ENCODE peak calls at places on chromosomes 4 and X, in eight cellular contexts. T is adipocyte, J is fibroblast of pulmonary artery, L is cardiac muscle cell, B is mammary epithelial cell, R is psoas muscle, O is fibroblast of lung, C is heart right ventricle. X is an unnamed sample.

GRCh38 chr4:41611881-41612871 is 74.2 kb downstream of the LIMCH1 start:
- DNase-seq in T (peak), J (peak), L (peak), B (peak), R (peak), O (peak), C (peak), X (peak)

GRCh38 chr4:89242864-89243740 is 64.5 kb downstream of the GPRIN3 start:
- DNase-seq in T (peak), J (no peak), L (no peak), B (no peak), R (no peak), O (no peak), C (no peak), X (no peak)

GRCh38 chrX:85851418-85851817 is 195.9 kb downstream of the CHM start:
- DNase-seq in T (peak), J (peak), L (peak), B (peak), R (no peak), O (peak), C (no peak), X (peak)

GRCh38 chr4:187469627-187470026 is 525.9 kb upstream of the ZFP42 start:
- DNase-seq in T (peak), J (no peak), L (no peak), B (no peak), R (no peak), O (no peak), C (no peak), X (no peak)

GRCh38 chr4:175833574-175834350 is 21.7 kb upstream of the GPM6A start:
- DNase-seq in T (no peak), J (no peak), L (no peak), B (no peak), R (no peak), O (no peak), C (no peak), X (no peak)

GRCh38 chrX:87697409-87697808 is 179.8 kb downstream of the KLHL4 start:
- DNase-seq in T (no peak), J (no peak), L (no peak), B (no peak), R (no peak), O (no peak), C (no peak), X (no peak)

GRCh38 chr4:118282692-118283091 is 70.1 kb downstream of the PRSS12 start:
- DNase-seq in T (peak), J (peak), L (no peak), B (peak), R (no peak), O (peak), C (no peak), X (no peak)

GRCh38 chrX:126551306-126551705 is 1.3 kb downstream of the DCAF12L1 start:
- DNase-seq in T (no peak), J (no peak), L (no peak), B (no peak), R (no peak), O (no peak), C (no peak), X (no peak)

GRCh38 chrX:34654939-34655338 is 2.1 kb downstream of the TMEM47 start:
- DNase-seq in T (peak), J (peak), L (peak), B (peak), R (no peak), O (peak), C (no peak), X (no peak)

GRCh38 chrX:14903891-14904290 is 30.7 kb downstream of the MOSPD2 start:
- DNase-seq in T (peak), J (no peak), L (no peak), B (no peak), R (no peak), O (no peak), C (no peak), X (no peak)

GRCh38 chr4:189084671-189085070 is 856.0 kb upstream of the FRG1 start:
- DNase-seq in T (no peak), J (no peak), L (no peak), B (no peak), R (no peak), O (no peak), C (no peak), X (no peak)

GRCh38 chrX:16946971-16947562 is 609 bp downstream of the REPS2 start:
- DNase-seq in T (no peak), J (no peak), L (peak), B (no peak), R (peak), O (no peak), C (peak), X (no peak)

GRCh38 chr4:21710212-21710843 is 238.2 kb downstream of the KCNIP4 start:
- DNase-seq in T (peak), J (no peak), L (no peak), B (no peak), R (no peak), O (no peak), C (no peak), X (no peak)

GRCh38 chr4:7236847-7237246 is 44.5 kb downstream of the SORCS2 start:
- DNase-seq in T (peak), J (peak), L (peak), B (no peak), R (no peak), O (peak), C (no peak), X (no peak)

GRCh38 chr4:98688416-98689290 is 30.2 kb upstream of the TSPAN5 start:
- DNase-seq in T (peak), J (peak), L (no peak), B (peak), R (no peak), O (peak), C (no peak), X (no peak)

GRCh38 chr4:80107374-80107773 is 34.3 kb upstream of the ANTXR2 start:
- DNase-seq in T (no peak), J (peak), L (no peak), B (no peak), R (no peak), O (peak), C (no peak), X (no peak)

GRCh38 chrX:109874548-109874947 is 128.4 kb upstream of the TMEM164 start:
- DNase-seq in T (no peak), J (no peak), L (no peak), B (no peak), R (no peak), O (no peak), C (no peak), X (no peak)

GRCh38 chr4:27278615-27279014 is 418.0 kb downstream of the STIM2 start:
- DNase-seq in T (peak), J (peak), L (peak), B (peak), R (no peak), O (peak), C (no peak), X (peak)

GRCh38 chr4:148946271-148946670 is 504.1 kb upstream of the NR3C2 start:
- DNase-seq in T (no peak), J (no peak), L (no peak), B (no peak), R (no peak), O (no peak), C (no peak), X (no peak)

GRCh38 chrX:134374294-134374693 is 85.7 kb upstream of the HPRT1 start:
- DNase-seq in T (peak), J (no peak), L (no peak), B (peak), R (no peak), O (no peak), C (no peak), X (no peak)

GRCh38 chr4:74546020-74546419 is 101.1 kb downstream of the AREG start:
- DNase-seq in T (peak), J (peak), L (no peak), B (peak), R (no peak), O (no peak), C (no peak), X (no peak)

GRCh38 chr4:153676984-153677383 is 7.1 kb upstream of the TLR2 start:
- DNase-seq in T (peak), J (peak), L (no peak), B (peak), R (no peak), O (peak), C (no peak), X (peak)

GRCh38 chr4:167989815-167990214 is 102.5 kb upstream of the ANXA10 start:
- DNase-seq in T (peak), J (peak), L (no peak), B (no peak), R (no peak), O (no peak), C (no peak), X (peak)

GRCh38 chr4:23822181-23822580 is 67.7 kb downstream of the PPARGC1A start:
- DNase-seq in T (no peak), J (no peak), L (no peak), B (no peak), R (no peak), O (no peak), C (no peak), X (no peak)

GRCh38 chr4:99076292-99076976 is 12.2 kb downstream of the ADH5 start:
- DNase-seq in T (no peak), J (no peak), L (no peak), B (no peak), R (no peak), O (no peak), C (no peak), X (no peak)

GRCh38 chr4:122583906-122584305 is 37.0 kb downstream of the IL21 start:
- DNase-seq in T (peak), J (peak), L (no peak), B (peak), R (no peak), O (peak), C (no peak), X (no peak)

GRCh38 chr4:5366421-5366820 is 315.1 kb downstream of the STK32B start:
- DNase-seq in T (peak), J (no peak), L (no peak), B (peak), R (no peak), O (no peak), C (no peak), X (no peak)

GRCh38 chrX:19514791-19515614 is at the start of gene MAP3K15:
- DNase-seq in T (peak), J (no peak), L (peak), B (no peak), R (peak), O (no peak), C (peak), X (no peak)

GRCh38 chr4:38837849-38838248 is 18.8 kb downstream of the TLR6 start:
- DNase-seq in T (peak), J (peak), L (no peak), B (peak), R (no peak), O (no peak), C (no peak), X (no peak)

GRCh38 chr4:182928061-182928460 is 10.9 kb upstream of the DCTD start:
- DNase-seq in T (no peak), J (no peak), L (no peak), B (no peak), R (no peak), O (no peak), C (no peak), X (no peak)

GRCh38 chrX:37753384-37753783 is 26.5 kb upstream of the CYBB start:
- DNase-seq in T (no peak), J (no peak), L (no peak), B (no peak), R (no peak), O (no peak), C (no peak), X (no peak)

GRCh38 chrX:39982927-39983326 is 114.8 kb downstream of the BCOR start:
- DNase-seq in T (no peak), J (no peak), L (no peak), B (no peak), R (no peak), O (no peak), C (no peak), X (no peak)

GRCh38 chrX:71912156-71912555 is 1.5 kb downstream of the NHSL2 start:
- DNase-seq in T (no peak), J (no peak), L (peak), B (no peak), R (no peak), O (no peak), C (no peak), X (no peak)

GRCh38 chrX:71911731-71912050 is 1.0 kb downstream of the NHSL2 start:
- DNase-seq in T (peak), J (no peak), L (peak), B (no peak), R (no peak), O (no peak), C (no peak), X (no peak)

GRCh38 chrX:71909956-71910355 is 689 bp upstream of the NHSL2 start:
- DNase-seq in T (peak), J (peak), L (peak), B (no peak), R (no peak), O (no peak), C (peak), X (no peak)

GRCh38 chrX:71910526-71911022 is at the start of gene NHSL2:
- DNase-seq in T (peak), J (no peak), L (peak), B (no peak), R (peak), O (no peak), C (peak), X (no peak)

GRCh38 chrX:71911023-71911730 is 532 bp downstream of the NHSL2 start:
- DNase-seq in T (peak), J (no peak), L (peak), B (no peak), R (no peak), O (no peak), C (peak), X (no peak)
- H3K4me3 ChIP-seq in T (peak), J (peak), L (peak), B (no peak), R (peak), O (peak), C (peak), X (peak)

GRCh38 chrX:69506617-69507499 is 2.7 kb downstream of the NALF2 start:
- DNase-seq in T (no peak), J (peak), L (no peak), B (no peak), R (no peak), O (no peak), C (no peak), X (no peak)
- H3K4me3 ChIP-seq in T (no peak), J (no peak), L (no peak), B (no peak), R (no peak), O (no peak), C (peak), X (peak)

GRCh38 chr4:40511017-40511614 is 118.5 kb downstream of the RBM47 start:
- DNase-seq in T (no peak), J (no peak), L (no peak), B (no peak), R (no peak), O (no peak), C (no peak), X (no peak)
- H3K4me3 ChIP-seq in T (no peak), J (no peak), L (no peak), B (no peak), R (no peak), O (no peak), C (no peak), X (no peak)

GRCh38 chr4:142404191-142404611 is 441.9 kb downstream of the INPP4B start:
- DNase-seq in T (peak), J (peak), L (no peak), B (peak), R (peak), O (peak), C (peak), X (no peak)
- H3K4me3 ChIP-seq in T (peak), J (peak), L (no peak), B (peak), R (peak), O (peak), C (peak), X (no peak)

DNA sequence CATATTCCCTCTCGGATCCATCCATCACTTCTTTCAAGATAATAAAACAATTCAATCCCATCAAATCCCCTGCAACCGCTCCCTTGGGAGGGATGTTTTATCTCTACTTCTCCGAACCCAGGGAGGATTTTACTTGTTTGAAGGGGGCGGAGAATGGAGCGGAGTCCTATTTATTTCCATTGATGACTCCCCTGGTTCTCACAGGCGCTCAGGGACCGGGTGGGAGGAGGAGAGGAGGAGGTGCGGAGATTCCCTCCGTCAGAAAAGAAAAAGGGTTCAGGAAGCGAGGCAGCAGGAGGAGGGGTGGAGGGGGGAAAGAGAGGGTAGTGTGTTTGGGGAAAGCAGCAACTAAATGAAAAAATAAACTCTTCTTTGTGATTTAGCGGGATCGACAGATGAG is 2.1 kb downstream of the NDNF start:
- DNase-seq in T (no peak), J (no peak), L (peak), B (no peak), R (no peak), O (no peak), C (no peak), X (no peak)
- H3K4me3 ChIP-seq in T (peak), J (no peak), L (peak), B (no peak), R (peak), O (peak), C (peak), X (no peak)

GRCh38 chrX:52979568-52979967 is 21.2 kb upstream of the FAM156A start:
- DNase-seq in T (no peak), J (peak), L (no peak), B (no peak), R (no peak), O (peak), C (no peak), X (no peak)

GRCh38 chrX:52988985-52989917 is 30.9 kb upstream of the FAM156A start:
- DNase-seq in T (no peak), J (no peak), L (no peak), B (peak), R (no peak), O (no peak), C (no peak), X (no peak)

GRCh38 chrX:52979993-52980392 is 21.7 kb upstream of the FAM156A start:
- DNase-seq in T (no peak), J (peak), L (no peak), B (no peak), R (no peak), O (no peak), C (no peak), X (no peak)

DNA sequence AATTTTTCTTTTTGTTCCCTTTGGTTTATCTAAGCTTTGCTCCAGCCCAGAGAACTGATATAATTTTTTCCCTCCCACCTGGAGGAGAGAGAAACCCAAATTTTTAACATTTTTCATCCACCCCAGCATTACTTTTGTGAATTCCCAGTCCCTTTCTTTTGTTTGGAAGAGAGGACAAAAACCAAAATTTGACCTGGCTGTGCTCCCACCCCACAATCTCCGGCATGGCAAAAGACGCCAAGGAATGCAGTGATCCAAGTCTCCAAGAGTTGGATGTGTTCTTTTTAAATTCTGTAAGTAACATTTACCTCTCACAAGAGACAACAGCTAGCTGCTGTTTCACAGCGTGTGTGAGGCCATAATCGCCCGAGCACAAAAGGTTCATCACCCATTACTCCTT is 25.2 kb upstream of the FAM156A start:
- DNase-seq in T (peak), J (peak), L (no peak), B (no peak), R (no peak), O (no peak), C (no peak), X (no peak)
- H3K4me3 ChIP-seq in T (peak), J (peak), L (no peak), B (no peak), R (no peak), O (peak), C (peak), X (no peak)

GRCh38 chr4:157992038-157992706 is 180.7 kb downstream of the GASK1B start:
- DNase-seq in T (peak), J (peak), L (peak), B (peak), R (no peak), O (peak), C (no peak), X (peak)
- H3K4me3 ChIP-seq in T (peak), J (peak), L (no peak), B (peak), R (peak), O (peak), C (peak), X (peak)

GRCh38 chr4:10020871-10021676 is at the start of gene SLC2A9:
- DNase-seq in T (no peak), J (peak), L (no peak), B (peak), R (peak), O (no peak), C (no peak), X (no peak)

GRCh38 chr4:10019521-10020051 is 1.7 kb downstream of the SLC2A9 start:
- DNase-seq in T (no peak), J (no peak), L (no peak), B (no peak), R (peak), O (no peak), C (no peak), X (no peak)

GRCh38 chr4:10018818-10019438 is 2.4 kb downstream of the SLC2A9 start:
- DNase-seq in T (peak), J (peak), L (peak), B (peak), R (peak), O (peak), C (peak), X (peak)

GRCh38 chr4:10022346-10023049 is 1.2 kb upstream of the SLC2A9 start:
- DNase-seq in T (no peak), J (no peak), L (no peak), B (no peak), R (no peak), O (no peak), C (no peak), X (no peak)

GRCh38 chr4:10020106-10020505 is 1.2 kb downstream of the SLC2A9 start:
- DNase-seq in T (no peak), J (no peak), L (no peak), B (no peak), R (no peak), O (no peak), C (no peak), X (no peak)
- H3K4me3 ChIP-seq in T (no peak), J (peak), L (no peak), B (peak), R (no peak), O (no peak), C (no peak), X (no peak)